ENCODE peak calls at places on chromosomes 7 and 10, in five cellular contexts. Q is H1; R is lung; I is activated CD4-positive, alpha-beta T cell treated with anti-CD3 and anti-CD28 coated beads, Interleukin-2, amount 50 U/mL, for 1 hour; L is mammary epithelial cell. M is an unnamed sample.

GRCh38 chr7:22452142-22452763 is 47.7 kb downstream of the STEAP1B start:
- DNase-seq in L (no peak), Q (peak), I (no peak), R (peak), M (peak)

GRCh38 chr10:14603539-14604102 is 171.1 kb downstream of the FAM107B start:
- DNase-seq in L (no peak), Q (no peak), I (no peak), R (no peak), M (no peak)

GRCh38 chr7:65251851-65252620 is 121.6 kb upstream of the ZNF92 start:
- DNase-seq in I (peak), L (peak), Q (peak), R (peak), M (peak)

GRCh38 chr10:88702848-88703597 is 3.0 kb upstream of the LIPK start:
- DNase-seq in R (no peak), Q (peak), L (peak), I (no peak), M (peak)

GRCh38 chr7:44167920-44168319 is 21.3 kb downstream of the GCK start:
- DNase-seq in L (no peak), Q (no peak), R (no peak), I (no peak), M (no peak)

GRCh38 chr7:92177362-92177761 is 1.6 kb downstream of the LRRD1 start:
- DNase-seq in Q (no peak), I (no peak), R (no peak), L (peak), M (no peak)

GRCh38 chr10:1600861-1601260 is 136.5 kb downstream of the ADARB2 start:
- DNase-seq in R (no peak), Q (no peak), L (peak), I (no peak), M (no peak)

GRCh38 chr7:90269163-90269562 is 24.2 kb downstream of the CFAP69 start:
- DNase-seq in R (no peak), L (no peak), I (no peak), Q (no peak), M (no peak)

GRCh38 chr10:78875331-78875877 is 193.4 kb upstream of the ZMIZ1 start:
- DNase-seq in Q (peak), I (no peak), L (no peak), R (peak), M (no peak)

GRCh38 chr7:100472854-100473499 is 6.0 kb downstream of the TSC22D4 start:
- DNase-seq in I (no peak), R (peak), L (peak), Q (no peak), M (no peak)

GRCh38 chr10:29921071-29921446 is 138.3 kb downstream of the JCAD start:
- DNase-seq in I (no peak), R (no peak), L (peak), Q (no peak), M (no peak)

GRCh38 chr10:88763441-88763840 is 3.6 kb downstream of the LIPN start:
- DNase-seq in Q (no peak), L (peak), I (no peak), R (no peak), M (no peak)

GRCh38 chr10:109934958-109935793 is 11.9 kb upstream of the XPNPEP1 start:
- DNase-seq in R (no peak), I (no peak), Q (peak), L (peak), M (no peak)

GRCh38 chr7:103389263-103389662 is 41.8 kb downstream of the PSMC2 start:
- DNase-seq in I (no peak), R (no peak), L (no peak), Q (no peak), M (no peak)

GRCh38 chr10:116753759-116754158 is 11.4 kb upstream of the HSPA12A start:
- DNase-seq in L (peak), R (no peak), I (no peak), Q (no peak), M (no peak)

GRCh38 chr10:102546606-102547310 is 43.0 kb downstream of the SUFU start:
- DNase-seq in R (no peak), L (no peak), I (no peak), Q (no peak), M (no peak)

GRCh38 chr7:108453320-108453719 is 2.9 kb downstream of the NRCAM start:
- DNase-seq in Q (no peak), R (no peak), L (no peak), I (no peak), M (no peak)

GRCh38 chr10:72132854-72133253 is 44.5 kb upstream of the SPOCK2 start:
- DNase-seq in L (no peak), I (no peak), Q (no peak), R (no peak), M (no peak)

GRCh38 chr10:51137741-51138529 is 63.6 kb downstream of the PRKG1 start:
- DNase-seq in L (peak), Q (no peak), R (no peak), I (no peak), M (no peak)

GRCh38 chr7:36549003-36549402 is 159.3 kb downstream of the ANLN start:
- DNase-seq in I (no peak), Q (no peak), R (no peak), L (no peak), M (no peak)

GRCh38 chr7:2993868-2994267 is 49.8 kb downstream of the CARD11 start:
- DNase-seq in Q (no peak), R (no peak), I (no peak), L (no peak), M (no peak)

GRCh38 chr7:30470783-30471182 is 7.8 kb downstream of the NOD1 start:
- DNase-seq in I (no peak), Q (no peak), L (no peak), R (peak), M (no peak)

GRCh38 chr7:157320607-157320979 is 16.2 kb upstream of the DNAJB6 start:
- DNase-seq in Q (no peak), R (no peak), I (no peak), L (no peak), M (no peak)

GRCh38 chr10:111705026-111705425 is 478.5 kb downstream of the GPAM start:
- DNase-seq in R (no peak), Q (no peak), L (no peak), I (no peak), M (no peak)